ENCODE peak calls at places on chromosome 15, in nine cellular contexts. One of them, this sample, is unnamed.

GRCh38 chr15:70214941-70215635 is 117.4 kb upstream of the TLE3 start:
- DNase-seq in AG04449: no peak
- DNase-seq in uterus: no peak
- DNase-seq in SJSA1: no peak
- DNase-seq in adrenal gland: no peak
- DNase-seq in OCI-LY7: no peak
- DNase-seq in Peyer's patch: no peak
- DNase-seq in heart left ventricle: no peak
- DNase-seq in coronary artery: no peak
- DNase-seq in this sample: no peak

GRCh38 chr15:87403973-87404372 is 852.6 kb downstream of the NTRK3 start:
- DNase-seq in uterus: no peak
- DNase-seq in SJSA1: no peak
- DNase-seq in heart left ventricle: no peak
- DNase-seq in adrenal gland: no peak
- DNase-seq in AG04449: no peak
- DNase-seq in Peyer's patch: no peak
- DNase-seq in OCI-LY7: no peak
- DNase-seq in coronary artery: no peak
- DNase-seq in this sample: no peak

GRCh38 chr15:27058939-27059338 is 88.0 kb downstream of the GABRG3 start:
- DNase-seq in Peyer's patch: no peak
- DNase-seq in coronary artery: no peak
- DNase-seq in uterus: no peak
- DNase-seq in adrenal gland: no peak
- DNase-seq in heart left ventricle: no peak
- DNase-seq in SJSA1: no peak
- DNase-seq in OCI-LY7: no peak
- DNase-seq in AG04449: no peak
- DNase-seq in this sample: no peak

GRCh38 chr15:57708047-57708446 is 1.5 kb downstream of the POLR2M start:
- DNase-seq in adrenal gland: no peak
- DNase-seq in Peyer's patch: no peak
- DNase-seq in AG04449: no peak
- DNase-seq in coronary artery: no peak
- DNase-seq in OCI-LY7: no peak
- DNase-seq in SJSA1: no peak
- DNase-seq in heart left ventricle: no peak
- DNase-seq in uterus: no peak
- DNase-seq in this sample: no peak

GRCh38 chr15:89756897-89757296 is 5.8 kb upstream of the MESP1 start:
- DNase-seq in SJSA1: no peak
- DNase-seq in adrenal gland: no peak
- DNase-seq in coronary artery: no peak
- DNase-seq in OCI-LY7: no peak
- DNase-seq in uterus: no peak
- DNase-seq in heart left ventricle: no peak
- DNase-seq in Peyer's patch: no peak
- DNase-seq in AG04449: no peak
- DNase-seq in this sample: no peak

GRCh38 chr15:80906159-80906775 is 83.4 kb downstream of the MESD start:
- DNase-seq in uterus: no peak
- DNase-seq in AG04449: no peak
- DNase-seq in SJSA1: no peak
- DNase-seq in heart left ventricle: no peak
- DNase-seq in coronary artery: no peak
- DNase-seq in adrenal gland: peak; percentile 37
- DNase-seq in OCI-LY7: no peak
- DNase-seq in Peyer's patch: no peak
- DNase-seq in this sample: peak; percentile 9

GRCh38 chr15:70892002-70892911 is at the start of the genes LRRC49 and THAP10:
- DNase-seq in OCI-LY7: peak; percentile 23
- DNase-seq in adrenal gland: peak; percentile 90
- DNase-seq in SJSA1: peak; percentile 95
- DNase-seq in coronary artery: peak; percentile 90
- DNase-seq in heart left ventricle: peak; percentile 90
- DNase-seq in Peyer's patch: peak; percentile 53
- DNase-seq in uterus: peak; percentile 89
- DNase-seq in AG04449: peak; percentile 77
- DNase-seq in this sample: peak; percentile 97

GRCh38 chr15:28977377-28978010 is 91.7 kb downstream of the APBA2 start:
- DNase-seq in Peyer's patch: no peak
- DNase-seq in AG04449: peak; percentile 95
- DNase-seq in SJSA1: peak; percentile 95
- DNase-seq in OCI-LY7: no peak
- DNase-seq in adrenal gland: peak; percentile 80
- DNase-seq in heart left ventricle: peak; percentile 53
- DNase-seq in coronary artery: no peak
- DNase-seq in uterus: no peak
- DNase-seq in this sample: peak; percentile 83

GRCh38 chr15:69467636-69468035 is 15.0 kb downstream of the RPLP1 start:
- DNase-seq in uterus: no peak
- DNase-seq in coronary artery: no peak
- DNase-seq in SJSA1: no peak
- DNase-seq in heart left ventricle: no peak
- DNase-seq in OCI-LY7: no peak
- DNase-seq in adrenal gland: no peak
- DNase-seq in Peyer's patch: no peak
- DNase-seq in AG04449: no peak
- DNase-seq in this sample: no peak

GRCh38 chr15:58546635-58547627 is 115.1 kb downstream of the LIPC start:
- DNase-seq in coronary artery: no peak
- DNase-seq in uterus: no peak
- DNase-seq in SJSA1: peak; percentile 92
- DNase-seq in heart left ventricle: peak; percentile 65
- DNase-seq in OCI-LY7: no peak
- DNase-seq in AG04449: peak; percentile 79
- DNase-seq in adrenal gland: peak; percentile 90
- DNase-seq in Peyer's patch: no peak
- DNase-seq in this sample: peak; percentile 41

GRCh38 chr15:98583758-98584157 is 64.6 kb upstream of the IGF1R start:
- DNase-seq in adrenal gland: no peak
- DNase-seq in OCI-LY7: no peak
- DNase-seq in SJSA1: no peak
- DNase-seq in Peyer's patch: no peak
- DNase-seq in AG04449: no peak
- DNase-seq in uterus: no peak
- DNase-seq in heart left ventricle: no peak
- DNase-seq in coronary artery: no peak
- DNase-seq in this sample: no peak

GRCh38 chr15:89002281-89002761 is 85.9 kb upstream of the ABHD2 start:
- DNase-seq in Peyer's patch: no peak
- DNase-seq in AG04449: peak; percentile 33
- DNase-seq in adrenal gland: no peak
- DNase-seq in coronary artery: no peak
- DNase-seq in OCI-LY7: no peak
- DNase-seq in heart left ventricle: peak; percentile 29
- DNase-seq in SJSA1: peak; percentile 92
- DNase-seq in uterus: no peak
- DNase-seq in this sample: peak; percentile 69

GRCh38 chr15:30921781-30922371 is 18.2 kb downstream of the FAN1 start:
- DNase-seq in Peyer's patch: no peak
- DNase-seq in AG04449: no peak
- DNase-seq in coronary artery: no peak
- DNase-seq in SJSA1: no peak
- DNase-seq in uterus: no peak
- DNase-seq in OCI-LY7: no peak
- DNase-seq in adrenal gland: peak; percentile 56
- DNase-seq in heart left ventricle: peak; percentile 79
- DNase-seq in this sample: no peak

GRCh38 chr15:82936966-82937647 is 15.4 kb downstream of the HOMER2 start:
- DNase-seq in OCI-LY7: no peak
- DNase-seq in heart left ventricle: no peak
- DNase-seq in AG04449: no peak
- DNase-seq in uterus: no peak
- DNase-seq in Peyer's patch: no peak
- DNase-seq in coronary artery: no peak
- DNase-seq in adrenal gland: peak; percentile 38
- DNase-seq in SJSA1: no peak
- DNase-seq in this sample: no peak

GRCh38 chr15:84976746-84977345 is 4.8 kb upstream of the PDE8A start:
- DNase-seq in AG04449: no peak
- DNase-seq in heart left ventricle: no peak
- DNase-seq in uterus: no peak
- DNase-seq in OCI-LY7: no peak
- DNase-seq in SJSA1: no peak
- DNase-seq in adrenal gland: no peak
- DNase-seq in coronary artery: no peak
- DNase-seq in Peyer's patch: no peak
- DNase-seq in this sample: no peak

GRCh38 chr15:62878070-62878469 is 164.5 kb upstream of the TPM1 start:
- DNase-seq in Peyer's patch: no peak
- DNase-seq in uterus: no peak
- DNase-seq in coronary artery: no peak
- DNase-seq in heart left ventricle: no peak
- DNase-seq in OCI-LY7: no peak
- DNase-seq in AG04449: no peak
- DNase-seq in SJSA1: no peak
- DNase-seq in adrenal gland: no peak
- DNase-seq in this sample: no peak

GRCh38 chr15:27871078-27871695 is 227.9 kb downstream of the OCA2 start:
- DNase-seq in Peyer's patch: no peak
- DNase-seq in OCI-LY7: no peak
- DNase-seq in heart left ventricle: no peak
- DNase-seq in uterus: no peak
- DNase-seq in adrenal gland: no peak
- DNase-seq in SJSA1: no peak
- DNase-seq in AG04449: no peak
- DNase-seq in coronary artery: no peak
- DNase-seq in this sample: no peak

GRCh38 chr15:74384566-74385441 is 17.4 kb upstream of the CYP11A1 start:
- DNase-seq in adrenal gland: no peak
- DNase-seq in OCI-LY7: peak; percentile 56
- DNase-seq in AG04449: no peak
- DNase-seq in Peyer's patch: peak; percentile 85
- DNase-seq in heart left ventricle: no peak
- DNase-seq in uterus: no peak
- DNase-seq in coronary artery: no peak
- DNase-seq in SJSA1: no peak
- DNase-seq in this sample: no peak

GRCh38 chr15:75636026-75636425 is 4.0 kb downstream of the IMP3 start:
- DNase-seq in Peyer's patch: no peak
- DNase-seq in SJSA1: no peak
- DNase-seq in adrenal gland: no peak
- DNase-seq in AG04449: no peak
- DNase-seq in heart left ventricle: no peak
- DNase-seq in OCI-LY7: no peak
- DNase-seq in coronary artery: no peak
- DNase-seq in uterus: no peak
- DNase-seq in this sample: no peak

GRCh38 chr15:75639709-75640482 is at the start of gene IMP3:
- DNase-seq in Peyer's patch: peak; percentile 94
- DNase-seq in uterus: peak; percentile 95
- DNase-seq in SJSA1: peak; percentile 95
- DNase-seq in AG04449: no peak
- DNase-seq in adrenal gland: peak; percentile 97
- DNase-seq in OCI-LY7: peak; percentile 98
- DNase-seq in coronary artery: peak; percentile 97
- DNase-seq in heart left ventricle: peak; percentile 95
- DNase-seq in this sample: peak; percentile 92

GRCh38 chr15:75640483-75641175 is 605 bp upstream of the IMP3 start:
- DNase-seq in uterus: no peak
- DNase-seq in coronary artery: no peak
- DNase-seq in SJSA1: no peak
- DNase-seq in adrenal gland: no peak
- DNase-seq in Peyer's patch: peak; percentile 44
- DNase-seq in OCI-LY7: peak; percentile 83
- DNase-seq in heart left ventricle: no peak
- DNase-seq in AG04449: no peak
- DNase-seq in this sample: no peak

GRCh38 chr15:75639191-75639708 is 774 bp downstream of the IMP3 start:
- DNase-seq in heart left ventricle: no peak
- DNase-seq in Peyer's patch: no peak
- DNase-seq in SJSA1: no peak
- DNase-seq in coronary artery: no peak
- DNase-seq in OCI-LY7: peak; percentile 22
- DNase-seq in adrenal gland: no peak
- DNase-seq in AG04449: no peak
- DNase-seq in uterus: no peak
- DNase-seq in this sample: no peak

GRCh38 chr15:75637245-75638009 is 2.6 kb downstream of the IMP3 start:
- DNase-seq in heart left ventricle: no peak
- DNase-seq in OCI-LY7: no peak
- DNase-seq in SJSA1: no peak
- DNase-seq in uterus: no peak
- DNase-seq in coronary artery: no peak
- DNase-seq in adrenal gland: no peak
- DNase-seq in Peyer's patch: no peak
- DNase-seq in AG04449: no peak
- DNase-seq in this sample: no peak
- H3K4me3 ChIP-seq in heart left ventricle: peak overlapping the region; percentile 97
- H3K4me3 ChIP-seq in OCI-LY7: peak overlapping the region; percentile 89
- H3K4me3 ChIP-seq in SJSA1: no peak overlapping the region
- H3K4me3 ChIP-seq in uterus: no peak overlapping the region
- H3K4me3 ChIP-seq in coronary artery: peak overlapping the region; percentile 97
- H3K4me3 ChIP-seq in adrenal gland: no peak overlapping the region
- H3K4me3 ChIP-seq in Peyer's patch: no peak overlapping the region
- H3K4me3 ChIP-seq in AG04449: no peak overlapping the region
- H3K4me3 ChIP-seq in this sample: peak overlapping the region; percentile 100

GRCh38 chr15:40925863-40926658 is 3.1 kb upstream of the DLL4 start:
- DNase-seq in heart left ventricle: no peak
- DNase-seq in AG04449: no peak
- DNase-seq in adrenal gland: no peak
- DNase-seq in coronary artery: no peak
- DNase-seq in SJSA1: no peak
- DNase-seq in OCI-LY7: no peak
- DNase-seq in uterus: no peak
- DNase-seq in Peyer's patch: no peak
- DNase-seq in this sample: no peak
- H3K4me3 ChIP-seq in heart left ventricle: peak overlapping the region; percentile 28
- H3K4me3 ChIP-seq in AG04449: peak overlapping the region; percentile 20
- H3K4me3 ChIP-seq in adrenal gland: peak overlapping the region; percentile 27
- H3K4me3 ChIP-seq in coronary artery: peak overlapping the region; percentile 61
- H3K4me3 ChIP-seq in SJSA1: no peak overlapping the region
- H3K4me3 ChIP-seq in OCI-LY7: no peak overlapping the region
- H3K4me3 ChIP-seq in uterus: no peak overlapping the region
- H3K4me3 ChIP-seq in Peyer's patch: no peak overlapping the region
- H3K4me3 ChIP-seq in this sample: no peak overlapping the region

DNA sequence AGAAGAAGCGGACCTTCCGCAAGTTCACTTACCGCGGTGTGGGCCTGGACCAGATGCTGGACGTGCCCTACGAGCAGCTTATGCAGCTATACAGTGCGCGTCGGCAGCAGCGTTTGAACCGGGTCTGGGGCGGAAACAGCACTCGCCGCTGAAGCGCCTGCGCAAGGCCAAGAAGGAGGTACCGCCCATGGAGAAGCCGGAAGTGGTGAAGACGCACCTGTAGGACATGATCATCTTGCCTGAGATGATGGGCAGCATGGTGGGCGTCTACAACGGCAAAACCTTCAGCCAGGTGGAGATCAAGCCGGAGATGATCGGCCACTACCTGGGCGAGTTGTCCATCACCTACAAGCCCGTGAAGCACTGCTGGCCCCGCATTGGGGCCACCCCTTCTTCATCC is 390.4 kb upstream of the MEIS2 start:
- DNase-seq in uterus: no peak
- DNase-seq in coronary artery: no peak
- DNase-seq in heart left ventricle: no peak
- DNase-seq in adrenal gland: no peak
- DNase-seq in SJSA1: no peak
- DNase-seq in Peyer's patch: no peak
- DNase-seq in OCI-LY7: no peak
- DNase-seq in AG04449: no peak
- DNase-seq in this sample: no peak
- H3K4me3 ChIP-seq in uterus: no peak overlapping the region
- H3K4me3 ChIP-seq in coronary artery: no peak overlapping the region
- H3K4me3 ChIP-seq in heart left ventricle: no peak overlapping the region
- H3K4me3 ChIP-seq in adrenal gland: no peak overlapping the region
- H3K4me3 ChIP-seq in SJSA1: no peak overlapping the region
- H3K4me3 ChIP-seq in Peyer's patch: no peak overlapping the region
- H3K4me3 ChIP-seq in OCI-LY7: no peak overlapping the region
- H3K4me3 ChIP-seq in AG04449: no peak overlapping the region
- H3K4me3 ChIP-seq in this sample: no peak overlapping the region

GRCh38 chr15:95953032-95953431 is 377.5 kb upstream of the NR2F2 start:
- DNase-seq in coronary artery: no peak
- DNase-seq in uterus: no peak
- DNase-seq in SJSA1: no peak
- DNase-seq in adrenal gland: no peak
- DNase-seq in AG04449: no peak
- DNase-seq in Peyer's patch: no peak
- DNase-seq in heart left ventricle: no peak
- DNase-seq in OCI-LY7: no peak
- DNase-seq in this sample: no peak
- H3K4me3 ChIP-seq in coronary artery: no peak overlapping the region
- H3K4me3 ChIP-seq in uterus: no peak overlapping the region
- H3K4me3 ChIP-seq in SJSA1: no peak overlapping the region
- H3K4me3 ChIP-seq in adrenal gland: no peak overlapping the region
- H3K4me3 ChIP-seq in AG04449: no peak overlapping the region
- H3K4me3 ChIP-seq in Peyer's patch: no peak overlapping the region
- H3K4me3 ChIP-seq in heart left ventricle: no peak overlapping the region
- H3K4me3 ChIP-seq in OCI-LY7: no peak overlapping the region
- H3K4me3 ChIP-seq in this sample: no peak overlapping the region

This sample was measured in HFF-Myc.